ENCODE peak calls at places on chromosomes 11 and 22, in four cellular contexts. R is fibroblast of lung, H is NCI-H345, O is lung. C is an unnamed sample.

GRCh38 chr22:40332319-40332781 is 13.9 kb upstream of the ADSL start:
- DNase-seq in R (peak; percentile 76), H (no peak), O (no peak), C (no peak)

GRCh38 chr11:79503028-79503427 is 62.2 kb upstream of the TENM4 start:
- DNase-seq in R (peak; percentile 66), H (no peak), O (no peak), C (no peak)

GRCh38 chr22:40580631-40581030 is 55.9 kb downstream of the MRTFA start:
- DNase-seq in R (no peak), H (no peak), O (no peak), C (no peak)

GRCh38 chr22:22877523-22878210 is 9.9 kb upstream of the IGLL5 start:
- DNase-seq in R (peak; percentile 14), H (peak; percentile 18), O (no peak), C (peak; percentile 64)

GRCh38 chr11:132824642-132825041 is 707.7 kb downstream of the OPCML start:
- DNase-seq in R (no peak), H (no peak), O (no peak), C (no peak)

GRCh38 chr11:76642341-76642740 is 28.2 kb downstream of the LRRC32 start:
- DNase-seq in R (no peak), H (no peak), O (no peak), C (peak; percentile 25)

GRCh38 chr22:44329179-44329796 is 16.5 kb upstream of the SHISAL1 start:
- DNase-seq in R (no peak), H (no peak), O (no peak), C (no peak)

GRCh38 chr11:726278-726915 is 20.4 kb downstream of the EPS8L2 start:
- DNase-seq in R (peak; percentile 68), H (peak; percentile 68), O (peak; percentile 65), C (no peak)

GRCh38 chr11:32435947-32436750 is 810 bp upstream of the WT1 start:
- DNase-seq in R (no peak), H (no peak), O (no peak), C (no peak)

C was measured in activated T-cell treated with anti-CD3 and anti-CD28 coated beads for 24 hours.